ENCODE peak calls at places on chromosome 4, in six cellular contexts. L is pancreas, J is Peyer's patch, P is sigmoid colon, Y is bronchial epithelial cell, K is GM23338. H is an unnamed sample.

GRCh38 chr4:124061413-124061812 is 651.1 kb downstream of the ANKRD50 start:
- DNase-seq in L (no peak), J (no peak), P (no peak), Y (peak), K (no peak), H (peak)

GRCh38 chr4:127916512-127916911 is 35.8 kb downstream of the PLK4 start:
- DNase-seq in L (no peak), J (no peak), P (no peak), Y (no peak), K (no peak), H (no peak)

GRCh38 chr4:2938906-2939305 is 24.3 kb downstream of the NOP14 start:
- DNase-seq in L (no peak), J (peak), P (peak), Y (no peak), K (no peak), H (no peak)

GRCh38 chr4:10260777-10261176 is 144.2 kb upstream of the WDR1 start:
- DNase-seq in L (no peak), J (no peak), P (no peak), Y (no peak), K (peak), H (no peak)

GRCh38 chr4:140061194-140061593 is 92.8 kb downstream of the MAML3 start:
- DNase-seq in L (no peak), J (no peak), P (no peak), Y (no peak), K (no peak), H (no peak)

GRCh38 chr4:8407316-8407715 is 33.2 kb downstream of the ACOX3 start:
- DNase-seq in L (no peak), J (no peak), P (peak), Y (no peak), K (no peak), H (no peak)

GRCh38 chr4:26141916-26142638 is 178.7 kb upstream of the RBPJ start:
- DNase-seq in L (no peak), J (no peak), P (peak), Y (no peak), K (no peak), H (no peak)

GRCh38 chr4:53800741-53801140 is 209.5 kb upstream of the LNX1 start:
- DNase-seq in L (no peak), J (no peak), P (no peak), Y (no peak), K (no peak), H (no peak)

GRCh38 chr4:2793920-2794706 is 1.2 kb downstream of the SH3BP2 start:
- DNase-seq in L (peak), J (peak), P (peak), Y (peak), K (no peak), H (no peak)

GRCh38 chr4:56148428-56148827 is 199.7 kb downstream of the CEP135 start:
- DNase-seq in L (no peak), J (no peak), P (no peak), Y (no peak), K (no peak), H (no peak)

GRCh38 chr4:64158648-64159326 is 250.5 kb downstream of the TECRL start:
- DNase-seq in L (no peak), J (no peak), P (no peak), Y (peak), K (peak), H (peak)

GRCh38 chr4:36351082-36351666 is 69.8 kb downstream of the DTHD1 start:
- DNase-seq in L (no peak), J (peak), P (peak), Y (peak), K (peak), H (no peak)

GRCh38 chr4:59612235-59612634 is 1587.9 kb upstream of the ADGRL3 start:
- DNase-seq in L (no peak), J (no peak), P (no peak), Y (peak), K (no peak), H (no peak)

GRCh38 chr4:80136238-80136637 is 61.1 kb upstream of the PRDM8 start:
- DNase-seq in L (no peak), J (no peak), P (no peak), Y (peak), K (peak), H (no peak)

DNA sequence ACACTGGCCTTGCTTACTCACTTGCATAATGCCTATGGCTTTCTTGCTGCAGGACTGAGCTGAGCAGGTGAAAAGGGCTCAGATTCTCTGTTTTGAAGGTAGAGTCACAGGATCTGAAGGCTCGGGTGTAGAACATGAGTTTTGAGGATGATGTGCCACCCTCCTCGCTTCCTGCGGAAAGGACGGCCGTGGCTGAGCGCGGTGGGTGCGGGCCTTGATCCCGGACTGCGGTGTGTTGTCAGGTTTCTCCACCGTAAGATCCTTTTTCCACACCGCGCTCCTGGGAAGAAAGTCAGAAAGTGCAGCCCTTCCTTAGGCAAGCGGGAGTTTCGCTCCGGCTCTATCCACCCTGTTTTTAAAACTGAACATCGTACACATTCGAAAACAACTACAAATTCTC is 36.2 kb downstream of the ZFP42 start:
- DNase-seq in L (no peak), J (no peak), P (no peak), Y (no peak), K (peak), H (no peak)
- H3K4me3 ChIP-seq in L (no peak), J (no peak), P (no peak), Y (no peak), K (peak), H (no peak)

GRCh38 chr4:121946644-121947043 is 5.2 kb downstream of the TRPC3 start:
- DNase-seq in L (no peak), J (no peak), P (no peak), Y (no peak), K (no peak), H (no peak)

GRCh38 chr4:121938282-121939092 is 13.4 kb downstream of the TRPC3 start:
- DNase-seq in L (no peak), J (no peak), P (no peak), Y (no peak), K (no peak), H (no peak)

GRCh38 chr4:121939690-121940089 is 12.2 kb downstream of the TRPC3 start:
- DNase-seq in L (no peak), J (no peak), P (no peak), Y (no peak), K (peak), H (no peak)

GRCh38 chr4:121943941-121944340 is 7.9 kb downstream of the TRPC3 start:
- DNase-seq in L (no peak), J (no peak), P (no peak), Y (no peak), K (peak), H (no peak)
- TF ChIP-seq CTCF in L (no peak), J (no peak), P (no peak), Y (peak), K (peak), H (peak)

DNA sequence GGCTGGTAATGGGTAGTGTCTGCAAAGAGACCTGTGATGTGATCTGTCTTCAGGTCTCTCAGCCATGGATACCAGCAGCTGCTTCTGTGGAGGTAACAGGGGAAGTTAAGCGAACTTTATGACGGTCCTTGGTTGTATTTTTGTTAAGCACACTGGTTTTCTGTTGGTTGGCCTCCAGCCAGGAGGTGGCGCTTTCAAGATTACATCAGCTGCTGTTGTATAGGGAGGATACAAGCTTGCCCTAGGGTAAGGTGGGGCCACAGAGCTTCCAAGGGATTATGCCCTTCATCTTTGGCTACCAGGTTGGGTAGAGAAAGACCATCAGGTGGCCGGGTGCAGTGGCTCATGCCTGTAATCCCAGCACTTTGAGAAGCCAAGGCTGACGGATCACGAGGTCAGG is 834.2 kb upstream of the GALNTL6 start:
- DNase-seq in L (no peak), J (no peak), P (no peak), Y (no peak), K (peak), H (no peak)
- H3K4me3 ChIP-seq in L (no peak), J (no peak), P (no peak), Y (no peak), K (no peak), H (no peak)

DNA sequence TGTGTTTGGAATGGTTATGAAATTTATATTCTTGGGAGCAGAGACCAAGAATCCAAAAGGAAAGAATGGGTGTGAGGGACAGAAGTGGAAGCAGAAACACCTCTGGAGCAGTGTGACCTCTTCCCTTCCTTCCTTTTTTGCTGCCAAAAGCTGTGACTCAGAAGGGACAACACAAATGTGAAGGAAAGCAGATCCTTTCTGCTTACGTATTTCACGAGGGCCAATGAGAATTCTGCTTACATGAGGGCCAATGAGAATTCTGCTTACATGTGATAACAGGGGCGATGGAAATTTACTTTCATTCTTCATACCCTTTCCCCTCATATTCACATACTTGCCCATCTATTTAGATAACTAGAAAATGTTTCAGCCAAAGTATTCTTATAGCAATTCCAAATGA is 404.6 kb downstream of the PRDM5 start:
- DNase-seq in L (no peak), J (no peak), P (peak), Y (peak), K (peak), H (peak)
- TF ChIP-seq CTCF in L (no peak), J (no peak), P (no peak), Y (no peak), K (no peak), H (no peak)

GRCh38 chr4:38670061-38670894 is 6.3 kb downstream of the KLF3 start:
- DNase-seq in L (no peak), J (no peak), P (no peak), Y (no peak), K (peak), H (no peak)

GRCh38 chr4:38671594-38671943 is 7.6 kb downstream of the KLF3 start:
- DNase-seq in L (no peak), J (no peak), P (no peak), Y (no peak), K (no peak), H (no peak)

GRCh38 chr4:38672247-38673071 is 8.5 kb downstream of the KLF3 start:
- DNase-seq in L (peak), J (no peak), P (no peak), Y (no peak), K (no peak), H (no peak)

GRCh38 chr4:38669233-38669632 is 5.2 kb downstream of the KLF3 start:
- DNase-seq in L (no peak), J (no peak), P (no peak), Y (no peak), K (no peak), H (no peak)

DNA sequence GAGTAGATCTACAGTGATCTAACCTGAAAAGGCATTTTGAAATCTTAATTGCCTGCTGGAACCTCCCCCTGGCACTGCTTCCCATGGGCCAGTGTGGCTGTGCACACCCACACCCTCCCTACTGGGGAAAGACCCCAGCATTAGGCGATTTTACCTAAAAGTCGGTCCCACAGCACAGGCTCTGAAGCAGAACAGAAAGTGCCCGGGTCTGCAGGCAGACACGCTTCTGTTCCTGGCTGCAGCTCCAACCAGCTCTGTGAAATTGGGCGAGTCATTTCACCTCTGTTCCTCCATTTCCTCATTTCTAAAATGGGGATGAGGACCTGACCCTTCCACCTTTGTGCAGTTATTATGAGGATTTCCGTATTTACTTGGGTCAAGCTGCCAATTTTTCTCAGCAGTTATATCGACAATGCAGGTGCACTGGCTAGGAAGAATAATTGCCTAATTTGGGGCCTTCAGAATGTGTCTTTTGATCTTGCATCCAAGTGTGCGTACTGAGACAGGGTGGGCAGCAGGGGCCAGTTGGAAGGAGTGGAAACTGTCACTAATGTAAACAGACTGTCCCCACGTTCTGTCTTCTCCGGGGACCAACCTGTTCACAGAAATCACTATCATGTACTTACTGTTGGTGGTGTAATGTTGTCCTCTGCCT is 7.1 kb downstream of the KLF3 start:
- DNase-seq in L (no peak), J (no peak), P (no peak), Y (no peak), K (no peak), H (no peak)
- H3K4me3 ChIP-seq in L (no peak), J (peak), P (peak), Y (no peak), K (no peak), H (no peak)

GRCh38 chr4:112266823-112267222 is 18.9 kb downstream of the TIFA start:
- DNase-seq in L (no peak), J (no peak), P (no peak), Y (no peak), K (peak), H (no peak)
- TF ChIP-seq CTCF in L (no peak), J (no peak), P (no peak), Y (no peak), K (no peak), H (peak)

DNA sequence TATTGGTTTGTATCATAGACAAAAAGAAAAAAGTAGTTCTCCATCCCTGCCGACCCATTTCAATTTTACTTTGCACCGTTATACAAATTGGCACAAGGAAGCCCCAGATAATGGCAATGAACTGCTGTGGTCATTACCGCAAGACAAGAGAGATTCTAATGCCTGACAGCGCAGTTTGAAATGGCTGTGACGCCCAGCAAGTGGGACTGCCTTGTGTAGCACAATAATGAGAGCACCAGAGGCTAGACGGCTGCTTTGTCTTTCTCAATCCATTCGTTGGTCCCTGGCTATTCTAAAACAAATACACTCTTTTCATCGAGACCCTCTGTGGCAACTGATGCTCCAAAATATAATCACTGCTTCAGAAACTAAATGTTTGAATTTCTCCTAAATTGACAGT is 192.4 kb upstream of the NEIL3 start:
- DNase-seq in L (no peak), J (no peak), P (no peak), Y (no peak), K (peak), H (no peak)
- H3K4me3 ChIP-seq in L (no peak), J (no peak), P (no peak), Y (no peak), K (no peak), H (no peak)

GRCh38 chr4:121462660-121463261 is 81.9 kb upstream of the QRFPR start:
- DNase-seq in L (no peak), J (no peak), P (no peak), Y (peak), K (peak), H (peak)
- TF ChIP-seq CTCF in L (peak), J (no peak), P (peak), Y (peak), K (peak), H (peak)

DNA sequence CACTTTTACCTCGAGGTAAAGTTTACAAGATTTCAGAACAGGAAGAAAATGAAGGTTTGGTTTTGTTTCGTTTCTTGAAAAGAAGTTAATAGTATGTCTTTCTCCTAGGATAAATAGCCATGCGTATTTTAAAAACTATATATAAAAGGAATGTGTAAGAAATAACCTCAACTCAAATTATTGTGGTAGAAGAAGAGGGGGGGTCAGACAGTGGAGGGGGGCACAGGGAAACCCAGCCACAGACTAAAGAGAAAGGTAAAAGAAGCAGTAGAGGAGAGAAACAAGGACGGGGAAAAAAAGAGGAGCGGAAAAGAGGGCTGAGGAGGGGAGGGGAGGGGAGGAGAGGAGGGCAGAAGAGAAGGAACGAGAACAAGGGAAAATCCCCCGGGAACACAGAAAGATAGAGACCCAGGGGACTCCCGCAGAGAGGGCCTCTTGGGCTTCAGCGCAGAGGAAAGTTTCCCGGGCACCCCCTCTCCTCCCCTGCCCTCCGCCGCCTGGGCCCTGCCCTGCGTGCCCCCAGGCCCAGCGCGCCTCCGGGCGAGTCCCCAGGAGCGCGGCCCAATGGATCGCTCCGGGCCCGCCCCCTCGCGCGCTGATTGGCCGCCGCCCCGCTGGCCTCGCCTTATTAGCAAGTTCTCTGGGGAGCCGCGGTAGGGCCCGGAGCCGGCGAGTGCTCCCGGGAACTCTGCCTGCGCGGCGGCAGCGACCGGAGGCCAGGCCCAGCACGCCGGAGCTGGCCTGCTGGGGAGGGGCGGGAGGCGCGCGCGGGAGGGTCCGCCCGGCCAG is at the start of gene MSX1:
- DNase-seq in L (peak), J (peak), P (peak), Y (peak), K (peak), H (no peak)
- H3K4me3 ChIP-seq in L (peak), J (peak), P (peak), Y (no peak), K (peak), H (peak)

H was measured in HFF-Myc.